ENCODE peak calls at places on chromosomes 3 and 15, in six cellular contexts. G, T, Z, D, J and P are unnamed samples.

GRCh38 chr15:78157203-78157602 is 8.0 kb downstream of the IDH3A start:
- DNase-seq in Z (no peak), G (no peak), J (no peak), T (no peak), D (no peak), P (no peak)

GRCh38 chr3:43674345-43675085 is 16.2 kb upstream of the ABHD5 start:
- DNase-seq in G (no peak), T (no peak), J (no peak), D (no peak), Z (no peak), P (no peak)

GRCh38 chr3:139529624-139530023 is 9.9 kb downstream of the RBP1 start:
- DNase-seq in G (no peak), T (no peak), Z (no peak), J (no peak), D (no peak), P (no peak)

GRCh38 chr15:39250001-39250400 is 330.9 kb upstream of the THBS1 start:
- DNase-seq in D (no peak), T (no peak), G (no peak), J (no peak), Z (no peak), P (no peak)

GRCh38 chr15:68734886-68735285 is 85.8 kb downstream of the ANP32A start:
- DNase-seq in T (peak; percentile 35), D (no peak), Z (no peak), G (no peak), J (no peak), P (no peak)

GRCh38 chr3:45993421-45994027 is 2.1 kb downstream of the FYCO1 start:
- DNase-seq in G (no peak), Z (no peak), T (no peak), J (no peak), D (no peak), P (no peak)

GRCh38 chr3:25542571-25543039 is 114.5 kb downstream of the RARB start:
- DNase-seq in Z (no peak), T (no peak), J (no peak), D (no peak), G (no peak), P (no peak)

GRCh38 chr15:68020685-68021084 is 33.4 kb upstream of the PIAS1 start:
- DNase-seq in G (no peak), J (no peak), D (no peak), T (no peak), Z (no peak), P (no peak)

GRCh38 chr15:73996267-73996666 is 1.8 kb downstream of the PML start:
- DNase-seq in T (no peak), G (no peak), J (no peak), Z (no peak), D (no peak), P (no peak)

GRCh38 chr15:73993211-73993994 is 1.1 kb upstream of the PML start:
- DNase-seq in T (no peak), D (no peak), Z (no peak), G (no peak), J (no peak), P (no peak)

GRCh38 chr15:73994419-73994883 is at the start of gene PML:
- DNase-seq in Z (peak; percentile 97), J (peak; percentile 96), T (peak; percentile 98), G (peak; percentile 99), D (peak; percentile 96), P (peak; percentile 89)

GRCh38 chr15:73996939-73997338 is 2.4 kb downstream of the PML start:
- DNase-seq in Z (no peak), D (no peak), J (no peak), G (no peak), T (peak; percentile 68), P (peak; percentile 25)

GRCh38 chr15:73994912-73995622 is 551 bp downstream of the PML start:
- DNase-seq in D (peak; percentile 31), Z (no peak), G (no peak), T (peak; percentile 57), J (no peak), P (no peak)
- H3K27ac ChIP-seq in D (peak overlapping the region; percentile 97), Z (peak overlapping the region; percentile 94), G (peak overlapping the region; percentile 97), T (peak overlapping the region; percentile 64), J (peak overlapping the region; percentile 59), P (peak overlapping the region; percentile 90)

DNA sequence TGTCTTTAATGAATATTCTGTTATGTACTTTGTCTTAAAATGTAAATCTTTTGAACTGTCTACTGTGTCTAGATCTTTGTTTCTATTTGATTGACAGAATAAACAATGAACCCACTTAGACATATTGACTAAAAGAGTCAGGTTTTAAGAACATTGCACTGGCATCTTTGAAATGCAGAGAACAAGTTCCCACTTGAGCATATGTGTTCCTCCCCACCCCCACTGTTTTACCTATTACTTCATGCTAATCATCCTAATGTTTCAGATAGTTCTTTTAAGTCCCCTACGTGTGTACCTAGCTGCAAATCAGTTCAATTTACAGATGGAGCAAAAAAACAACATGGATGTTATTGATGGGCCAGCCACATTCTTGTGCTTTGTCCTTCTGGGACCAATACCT is 11.7 kb upstream of the TCF12 start:
- DNase-seq in T (no peak), J (no peak), G (no peak), D (no peak), Z (no peak), P (no peak)
- H3K4me1 ChIP-seq in T (peaks cover 15% of the 10 kb centered on the region), J (no peaks in the 10 kb centered on the region), G (no peaks in the 10 kb centered on the region), D (no peaks in the 10 kb centered on the region), Z (no peaks in the 10 kb centered on the region), P (peaks cover 4% of the 10 kb centered on the region)

GRCh38 chr3:129015388-129016105 is 14.4 kb downstream of the EFCC1 start:
- DNase-seq in D (no peak), G (no peak), J (no peak), T (no peak), Z (peak; percentile 78), P (peak; percentile 46)

GRCh38 chr3:129014793-129015345 is 13.8 kb downstream of the EFCC1 start:
- DNase-seq in D (no peak), G (no peak), J (no peak), T (no peak), Z (no peak), P (no peak)

GRCh38 chr3:129017531-129017899 is 16.4 kb downstream of the EFCC1 start:
- DNase-seq in G (no peak), Z (no peak), D (no peak), J (peak; percentile 26), T (no peak), P (no peak)

GRCh38 chr3:129016725-129017530 is 15.8 kb downstream of the EFCC1 start:
- DNase-seq in Z (peak; percentile 82), T (no peak), D (no peak), G (no peak), J (no peak), P (no peak)

GRCh38 chr3:129016366-129016724 is 15.2 kb downstream of the EFCC1 start:
- DNase-seq in J (no peak), G (no peak), D (no peak), T (peak; percentile 77), Z (no peak), P (peak; percentile 65)
- H3K4me3 ChIP-seq in J (no peak overlapping the region), G (no peak overlapping the region), D (no peak overlapping the region), T (no peak overlapping the region), Z (no peak overlapping the region), P (peak overlapping the region; percentile 41)

GRCh38 chr3:6223572-6223971 is 637.3 kb upstream of the GRM7 start:
- DNase-seq in G (no peak), D (no peak), J (no peak), T (no peak), Z (no peak), P (no peak)
- H3K27ac ChIP-seq in G (no peak overlapping the region), D (no peak overlapping the region), J (no peak overlapping the region), T (no peak overlapping the region), Z (no peak overlapping the region), P (no peak overlapping the region)

GRCh38 chr3:150077107-150077506 is 106.4 kb upstream of the PFN2 start:
- DNase-seq in J (no peak), Z (no peak), T (no peak), G (peak; percentile 60), D (no peak), P (no peak)

GRCh38 chr3:150075417-150075865 is 104.7 kb upstream of the PFN2 start:
- DNase-seq in G (peak; percentile 37), J (no peak), Z (no peak), D (no peak), T (no peak), P (no peak)

GRCh38 chr3:150078983-150079739 is 108.5 kb upstream of the PFN2 start:
- DNase-seq in Z (no peak), J (no peak), D (no peak), T (peak; percentile 46), G (peak; percentile 88), P (no peak)

GRCh38 chr3:150076443-150076842 is 105.7 kb upstream of the PFN2 start:
- DNase-seq in G (peak; percentile 68), T (no peak), J (no peak), D (no peak), Z (no peak), P (no peak)

GRCh38 chr3:150077581-150078247 is 107.0 kb upstream of the PFN2 start:
- DNase-seq in D (no peak), Z (no peak), J (no peak), T (no peak), G (no peak), P (no peak)
- H3K4me1 ChIP-seq in D (no peaks in the 10 kb centered on the region), Z (peaks cover 26% of the 10 kb centered on the region), J (peaks cover 6% of the 10 kb centered on the region), T (peaks cover 38% of the 10 kb centered on the region), G (peaks cover 16% of the 10 kb centered on the region), P (no peaks in the 10 kb centered on the region)